ENCODE peak calls at places on chromosomes 12 and 14, in nine cellular contexts. One of them, this sample, is unnamed.

GRCh38 chr12:99553461-99553860 is 94.1 kb upstream of the GARIN6 start:
- DNase-seq in AG09319: no peak
- DNase-seq in psoas muscle: no peak
- DNase-seq in lower lobe of right lung: no peak
- DNase-seq in brain microvascular endothelial cell: no peak
- DNase-seq in RWPE1: no peak
- DNase-seq in CD8-positive, alpha-beta T cell: no peak
- DNase-seq in glutamatergic neuron: no peak
- DNase-seq in cardiac fibroblast: no peak
- DNase-seq in this sample: no peak

GRCh38 chr12:121300083-121300819 is 3.7 kb upstream of the CAMKK2 start:
- DNase-seq in AG09319: no peak
- DNase-seq in psoas muscle: no peak
- DNase-seq in lower lobe of right lung: no peak
- DNase-seq in brain microvascular endothelial cell: no peak
- DNase-seq in RWPE1: no peak
- DNase-seq in CD8-positive, alpha-beta T cell: no peak
- DNase-seq in glutamatergic neuron: no peak
- DNase-seq in cardiac fibroblast: no peak
- DNase-seq in this sample: no peak

GRCh38 chr12:73863541-73863940 is 674.1 kb upstream of the ATXN7L3B start:
- DNase-seq in AG09319: no peak
- DNase-seq in psoas muscle: no peak
- DNase-seq in lower lobe of right lung: no peak
- DNase-seq in brain microvascular endothelial cell: peak
- DNase-seq in RWPE1: peak
- DNase-seq in CD8-positive, alpha-beta T cell: no peak
- DNase-seq in glutamatergic neuron: no peak
- DNase-seq in cardiac fibroblast: peak
- DNase-seq in this sample: no peak

GRCh38 chr12:80602455-80602854 is 105.0 kb upstream of the MYF6 start:
- DNase-seq in AG09319: no peak
- DNase-seq in psoas muscle: no peak
- DNase-seq in lower lobe of right lung: no peak
- DNase-seq in brain microvascular endothelial cell: no peak
- DNase-seq in RWPE1: no peak
- DNase-seq in CD8-positive, alpha-beta T cell: no peak
- DNase-seq in glutamatergic neuron: no peak
- DNase-seq in cardiac fibroblast: no peak
- DNase-seq in this sample: no peak

GRCh38 chr12:29634057-29634456 is 136.6 kb upstream of the OVCH1 start:
- DNase-seq in AG09319: no peak
- DNase-seq in psoas muscle: no peak
- DNase-seq in lower lobe of right lung: no peak
- DNase-seq in brain microvascular endothelial cell: no peak
- DNase-seq in RWPE1: no peak
- DNase-seq in CD8-positive, alpha-beta T cell: no peak
- DNase-seq in glutamatergic neuron: no peak
- DNase-seq in cardiac fibroblast: peak
- DNase-seq in this sample: no peak

GRCh38 chr12:68250454-68250853 is 3.0 kb downstream of the IL22 start:
- DNase-seq in AG09319: no peak
- DNase-seq in psoas muscle: no peak
- DNase-seq in lower lobe of right lung: no peak
- DNase-seq in brain microvascular endothelial cell: no peak
- DNase-seq in RWPE1: no peak
- DNase-seq in CD8-positive, alpha-beta T cell: no peak
- DNase-seq in glutamatergic neuron: no peak
- DNase-seq in cardiac fibroblast: peak
- DNase-seq in this sample: no peak

GRCh38 chr14:106491851-106492250 is 965.5 kb downstream of the TMEM121 start:
- DNase-seq in AG09319: no peak
- DNase-seq in psoas muscle: no peak
- DNase-seq in lower lobe of right lung: no peak
- DNase-seq in brain microvascular endothelial cell: no peak
- DNase-seq in RWPE1: no peak
- DNase-seq in CD8-positive, alpha-beta T cell: no peak
- DNase-seq in glutamatergic neuron: no peak
- DNase-seq in cardiac fibroblast: peak
- DNase-seq in this sample: no peak

GRCh38 chr14:52885230-52885629 is 65.6 kb downstream of the FERMT2 start:
- DNase-seq in AG09319: no peak
- DNase-seq in psoas muscle: no peak
- DNase-seq in lower lobe of right lung: no peak
- DNase-seq in brain microvascular endothelial cell: no peak
- DNase-seq in RWPE1: no peak
- DNase-seq in CD8-positive, alpha-beta T cell: no peak
- DNase-seq in glutamatergic neuron: no peak
- DNase-seq in cardiac fibroblast: peak
- DNase-seq in this sample: no peak

GRCh38 chr12:65778268-65779090 is 45.8 kb upstream of the HMGA2 start:
- DNase-seq in AG09319: peak
- DNase-seq in psoas muscle: no peak
- DNase-seq in lower lobe of right lung: no peak
- DNase-seq in brain microvascular endothelial cell: no peak
- DNase-seq in RWPE1: peak
- DNase-seq in CD8-positive, alpha-beta T cell: no peak
- DNase-seq in glutamatergic neuron: no peak
- DNase-seq in cardiac fibroblast: peak
- DNase-seq in this sample: no peak

GRCh38 chr14:23577710-23578392 is 739 bp downstream of the JPH4 start:
- DNase-seq in AG09319: no peak
- DNase-seq in psoas muscle: no peak
- DNase-seq in lower lobe of right lung: no peak
- DNase-seq in brain microvascular endothelial cell: no peak
- DNase-seq in RWPE1: no peak
- DNase-seq in CD8-positive, alpha-beta T cell: no peak
- DNase-seq in glutamatergic neuron: peak
- DNase-seq in cardiac fibroblast: no peak
- DNase-seq in this sample: no peak

GRCh38 chr14:26982071-26982470 is 384.2 kb upstream of the NOVA1 start:
- DNase-seq in AG09319: no peak
- DNase-seq in psoas muscle: no peak
- DNase-seq in lower lobe of right lung: no peak
- DNase-seq in brain microvascular endothelial cell: no peak
- DNase-seq in RWPE1: no peak
- DNase-seq in CD8-positive, alpha-beta T cell: no peak
- DNase-seq in glutamatergic neuron: no peak
- DNase-seq in cardiac fibroblast: no peak
- DNase-seq in this sample: no peak

GRCh38 chr14:23020143-23021128 is 10.5 kb upstream of the C14orf93 start:
- DNase-seq in AG09319: no peak
- DNase-seq in psoas muscle: no peak
- DNase-seq in lower lobe of right lung: no peak
- DNase-seq in brain microvascular endothelial cell: no peak
- DNase-seq in RWPE1: no peak
- DNase-seq in CD8-positive, alpha-beta T cell: no peak
- DNase-seq in glutamatergic neuron: no peak
- DNase-seq in cardiac fibroblast: no peak
- DNase-seq in this sample: no peak

GRCh38 chr12:106600503-106600902 is 17.7 kb downstream of the RFX4 start:
- DNase-seq in AG09319: no peak
- DNase-seq in psoas muscle: no peak
- DNase-seq in lower lobe of right lung: no peak
- DNase-seq in brain microvascular endothelial cell: no peak
- DNase-seq in RWPE1: no peak
- DNase-seq in CD8-positive, alpha-beta T cell: no peak
- DNase-seq in glutamatergic neuron: no peak
- DNase-seq in cardiac fibroblast: no peak
- DNase-seq in this sample: no peak

GRCh38 chr14:68966872-68967301 is 12.2 kb downstream of the ACTN1 start:
- DNase-seq in AG09319: no peak
- DNase-seq in psoas muscle: no peak
- DNase-seq in lower lobe of right lung: no peak
- DNase-seq in brain microvascular endothelial cell: peak
- DNase-seq in RWPE1: no peak
- DNase-seq in CD8-positive, alpha-beta T cell: no peak
- DNase-seq in glutamatergic neuron: no peak
- DNase-seq in cardiac fibroblast: no peak
- DNase-seq in this sample: no peak

GRCh38 chr12:46677749-46678148 is 148.0 kb downstream of the SLC38A4 start:
- DNase-seq in AG09319: no peak
- DNase-seq in psoas muscle: no peak
- DNase-seq in lower lobe of right lung: no peak
- DNase-seq in brain microvascular endothelial cell: no peak
- DNase-seq in RWPE1: peak
- DNase-seq in CD8-positive, alpha-beta T cell: no peak
- DNase-seq in glutamatergic neuron: no peak
- DNase-seq in cardiac fibroblast: peak
- DNase-seq in this sample: no peak
- TF ChIP-seq CTCF in AG09319: peak
- TF ChIP-seq CTCF in psoas muscle: peak
- TF ChIP-seq CTCF in lower lobe of right lung: no peak
- TF ChIP-seq CTCF in brain microvascular endothelial cell: peak
- TF ChIP-seq CTCF in RWPE1: peak
- TF ChIP-seq CTCF in CD8-positive, alpha-beta T cell: no peak
- TF ChIP-seq CTCF in glutamatergic neuron: no peak
- TF ChIP-seq CTCF in cardiac fibroblast: peak
- TF ChIP-seq CTCF in this sample: no peak

GRCh38 chr14:86055512-86055911 is 525.6 kb downstream of the FLRT2 start:
- DNase-seq in AG09319: no peak
- DNase-seq in psoas muscle: no peak
- DNase-seq in lower lobe of right lung: no peak
- DNase-seq in brain microvascular endothelial cell: no peak
- DNase-seq in RWPE1: no peak
- DNase-seq in CD8-positive, alpha-beta T cell: no peak
- DNase-seq in glutamatergic neuron: no peak
- DNase-seq in cardiac fibroblast: peak
- DNase-seq in this sample: no peak
- TF ChIP-seq CTCF in AG09319: peak
- TF ChIP-seq CTCF in psoas muscle: no peak
- TF ChIP-seq CTCF in lower lobe of right lung: no peak
- TF ChIP-seq CTCF in brain microvascular endothelial cell: peak
- TF ChIP-seq CTCF in RWPE1: peak
- TF ChIP-seq CTCF in CD8-positive, alpha-beta T cell: no peak
- TF ChIP-seq CTCF in glutamatergic neuron: no peak
- TF ChIP-seq CTCF in cardiac fibroblast: no peak
- TF ChIP-seq CTCF in this sample: no peak

GRCh38 chr14:105209091-105209490 is 28.0 kb upstream of the NUDT14 start:
- DNase-seq in AG09319: no peak
- DNase-seq in psoas muscle: no peak
- DNase-seq in lower lobe of right lung: no peak
- DNase-seq in brain microvascular endothelial cell: no peak
- DNase-seq in RWPE1: no peak
- DNase-seq in CD8-positive, alpha-beta T cell: no peak
- DNase-seq in glutamatergic neuron: peak
- DNase-seq in cardiac fibroblast: no peak
- DNase-seq in this sample: no peak

GRCh38 chr14:105206873-105207272 is 25.8 kb upstream of the NUDT14 start:
- DNase-seq in AG09319: no peak
- DNase-seq in psoas muscle: no peak
- DNase-seq in lower lobe of right lung: no peak
- DNase-seq in brain microvascular endothelial cell: no peak
- DNase-seq in RWPE1: no peak
- DNase-seq in CD8-positive, alpha-beta T cell: no peak
- DNase-seq in glutamatergic neuron: peak
- DNase-seq in cardiac fibroblast: no peak
- DNase-seq in this sample: no peak

GRCh38 chr14:105208738-105209075 is 27.6 kb upstream of the NUDT14 start:
- DNase-seq in AG09319: no peak
- DNase-seq in psoas muscle: no peak
- DNase-seq in lower lobe of right lung: no peak
- DNase-seq in brain microvascular endothelial cell: no peak
- DNase-seq in RWPE1: no peak
- DNase-seq in CD8-positive, alpha-beta T cell: no peak
- DNase-seq in glutamatergic neuron: no peak
- DNase-seq in cardiac fibroblast: no peak
- DNase-seq in this sample: no peak

GRCh38 chr14:105207996-105208737 is 27.1 kb upstream of the NUDT14 start:
- DNase-seq in AG09319: no peak
- DNase-seq in psoas muscle: no peak
- DNase-seq in lower lobe of right lung: no peak
- DNase-seq in brain microvascular endothelial cell: no peak
- DNase-seq in RWPE1: no peak
- DNase-seq in CD8-positive, alpha-beta T cell: no peak
- DNase-seq in glutamatergic neuron: peak
- DNase-seq in cardiac fibroblast: no peak
- DNase-seq in this sample: no peak

DNA sequence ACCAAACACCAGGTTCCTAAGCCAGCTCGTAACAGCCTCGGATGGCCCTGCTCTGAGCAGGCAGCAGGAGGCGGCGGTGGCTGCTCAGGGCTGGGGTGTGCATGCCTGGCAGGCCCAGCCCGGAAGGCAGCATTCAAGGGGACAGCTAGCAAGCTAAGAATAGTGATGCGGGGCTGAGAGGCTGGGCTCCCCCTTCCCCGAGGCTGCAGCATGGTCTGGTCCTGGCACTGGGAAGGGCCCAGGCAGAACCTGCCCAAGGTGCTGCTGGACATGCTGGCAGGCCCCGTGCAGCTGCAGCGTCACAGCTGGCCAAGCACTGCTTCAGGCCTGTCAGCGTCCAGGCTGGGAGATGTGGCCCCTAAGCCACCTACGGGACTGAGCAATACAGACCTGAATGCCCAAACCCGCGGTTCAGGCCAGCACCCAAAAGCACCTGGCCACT is 26.4 kb upstream of the NUDT14 start:
- DNase-seq in AG09319: no peak
- DNase-seq in psoas muscle: no peak
- DNase-seq in lower lobe of right lung: no peak
- DNase-seq in brain microvascular endothelial cell: no peak
- DNase-seq in RWPE1: no peak
- DNase-seq in CD8-positive, alpha-beta T cell: no peak
- DNase-seq in glutamatergic neuron: peak
- DNase-seq in cardiac fibroblast: no peak
- DNase-seq in this sample: no peak
- TF ChIP-seq CTCF in AG09319: no peak
- TF ChIP-seq CTCF in psoas muscle: no peak
- TF ChIP-seq CTCF in lower lobe of right lung: no peak
- TF ChIP-seq CTCF in brain microvascular endothelial cell: no peak
- TF ChIP-seq CTCF in RWPE1: no peak
- TF ChIP-seq CTCF in CD8-positive, alpha-beta T cell: no peak
- TF ChIP-seq CTCF in glutamatergic neuron: no peak
- TF ChIP-seq CTCF in cardiac fibroblast: no peak
- TF ChIP-seq CTCF in this sample: no peak

GRCh38 chr14:86999076-86999475 is 993.9 kb downstream of the GALC start:
- DNase-seq in AG09319: peak
- DNase-seq in psoas muscle: no peak
- DNase-seq in lower lobe of right lung: no peak
- DNase-seq in brain microvascular endothelial cell: no peak
- DNase-seq in RWPE1: no peak
- DNase-seq in CD8-positive, alpha-beta T cell: no peak
- DNase-seq in glutamatergic neuron: no peak
- DNase-seq in cardiac fibroblast: no peak
- DNase-seq in this sample: no peak

GRCh38 chr14:87005336-87005735 is 987.6 kb downstream of the GALC start:
- DNase-seq in AG09319: no peak
- DNase-seq in psoas muscle: no peak
- DNase-seq in lower lobe of right lung: no peak
- DNase-seq in brain microvascular endothelial cell: no peak
- DNase-seq in RWPE1: no peak
- DNase-seq in CD8-positive, alpha-beta T cell: no peak
- DNase-seq in glutamatergic neuron: no peak
- DNase-seq in cardiac fibroblast: no peak
- DNase-seq in this sample: no peak

GRCh38 chr14:87001333-87001732 is 991.6 kb downstream of the GALC start:
- DNase-seq in AG09319: no peak
- DNase-seq in psoas muscle: no peak
- DNase-seq in lower lobe of right lung: no peak
- DNase-seq in brain microvascular endothelial cell: no peak
- DNase-seq in RWPE1: no peak
- DNase-seq in CD8-positive, alpha-beta T cell: no peak
- DNase-seq in glutamatergic neuron: no peak
- DNase-seq in cardiac fibroblast: no peak
- DNase-seq in this sample: no peak

GRCh38 chr14:87000071-87000470 is 992.9 kb downstream of the GALC start:
- DNase-seq in AG09319: no peak
- DNase-seq in psoas muscle: no peak
- DNase-seq in lower lobe of right lung: no peak
- DNase-seq in brain microvascular endothelial cell: no peak
- DNase-seq in RWPE1: no peak
- DNase-seq in CD8-positive, alpha-beta T cell: no peak
- DNase-seq in glutamatergic neuron: no peak
- DNase-seq in cardiac fibroblast: no peak
- DNase-seq in this sample: no peak

GRCh38 chr14:87002831-87003230 is 990.2 kb downstream of the GALC start:
- DNase-seq in AG09319: no peak
- DNase-seq in psoas muscle: no peak
- DNase-seq in lower lobe of right lung: no peak
- DNase-seq in brain microvascular endothelial cell: no peak
- DNase-seq in RWPE1: no peak
- DNase-seq in CD8-positive, alpha-beta T cell: no peak
- DNase-seq in glutamatergic neuron: no peak
- DNase-seq in cardiac fibroblast: no peak
- DNase-seq in this sample: no peak
- TF ChIP-seq CTCF in AG09319: peak
- TF ChIP-seq CTCF in psoas muscle: no peak
- TF ChIP-seq CTCF in lower lobe of right lung: no peak
- TF ChIP-seq CTCF in brain microvascular endothelial cell: no peak
- TF ChIP-seq CTCF in RWPE1: no peak
- TF ChIP-seq CTCF in CD8-positive, alpha-beta T cell: no peak
- TF ChIP-seq CTCF in glutamatergic neuron: no peak
- TF ChIP-seq CTCF in cardiac fibroblast: no peak
- TF ChIP-seq CTCF in this sample: no peak

This sample was measured in CD14-positive monocyte.